ENCODE peak calls at places on chromosomes 3 and 15, in ten cellular contexts. Z, K, I, M, G, H, Q, Y, S and W are unnamed samples.

GRCh38 chr15:65055201-65055870 is 10.1 kb downstream of the SLC51B start:
- DNase-seq in H (no peak), M (peak; percentile 58), G (no peak), S (peak; percentile 71), Y (no peak), K (peak; percentile 43), Q (no peak), I (peak; percentile 88), Z (no peak), W (peak; percentile 79)

GRCh38 chr3:52253314-52254260 is 8.0 kb downstream of the PPM1M start:
- DNase-seq in K (no peak), G (no peak), S (peak; percentile 3), M (no peak), H (no peak), Q (peak; percentile 82), Z (no peak), I (no peak), Y (peak; percentile 19), W (no peak)

GRCh38 chr15:91022832-91023129 is 387 bp upstream of the VPS33B start:
- DNase-seq in Q (no peak), Z (no peak), S (peak; percentile 4), M (no peak), K (no peak), H (no peak), G (no peak), I (no peak), Y (no peak), W (no peak)

GRCh38 chr3:144362126-144362525 is 390.5 kb downstream of the DIPK2A start:
- DNase-seq in S (no peak), Q (no peak), M (peak; percentile 28), K (peak; percentile 65), I (peak; percentile 3), Y (peak; percentile 87), G (no peak), Z (no peak), H (peak; percentile 37), W (peak; percentile 54)

GRCh38 chr15:38299216-38299615 is 46.6 kb downstream of the SPRED1 start:
- DNase-seq in S (no peak), Y (no peak), G (no peak), Q (no peak), K (no peak), I (peak; percentile 52), H (no peak), M (no peak), Z (no peak), W (no peak)

GRCh38 chr3:149736180-149737100 is 15.8 kb downstream of the COMMD2 start:
- DNase-seq in K (peak; percentile 74), G (no peak), Y (peak; percentile 10), M (peak; percentile 91), Z (no peak), S (peak; percentile 71), Q (no peak), I (peak; percentile 79), H (peak; percentile 40), W (peak; percentile 98)

GRCh38 chr3:43542328-43543043 is 79.3 kb downstream of the ANO10 start:
- DNase-seq in S (no peak), I (no peak), G (no peak), H (no peak), Y (no peak), Z (no peak), M (no peak), K (no peak), Q (no peak), W (no peak)

GRCh38 chr15:39976291-39977274 is 42.7 kb downstream of the EIF2AK4 start:
- DNase-seq in G (peak; percentile 33), Y (no peak), M (peak; percentile 73), I (peak; percentile 71), Z (peak; percentile 82), H (no peak), K (peak; percentile 75), S (no peak), Q (no peak), W (peak; percentile 28)

GRCh38 chr3:61146010-61146569 is 105.2 kb downstream of the FHIT start:
- DNase-seq in I (no peak), G (no peak), Q (no peak), M (no peak), K (no peak), S (no peak), Z (no peak), Y (no peak), H (no peak), W (no peak)

GRCh38 chr3:194384569-194385001 is 14.5 kb downstream of the GP5 start:
- DNase-seq in Q (no peak), H (no peak), M (no peak), G (no peak), Z (no peak), I (no peak), Y (no peak), S (no peak), K (no peak), W (no peak)

GRCh38 chr15:58212909-58213526 is 74.8 kb downstream of the AQP9 start:
- DNase-seq in Y (peak; percentile 69), Z (no peak), Q (peak; percentile 51), I (peak; percentile 51), M (peak; percentile 63), H (no peak), G (peak; percentile 34), S (peak; percentile 14), K (peak; percentile 34), W (peak; percentile 53)

GRCh38 chr3:102059145-102059943 is 210.0 kb downstream of the NFKBIZ start:
- DNase-seq in K (no peak), Y (no peak), S (no peak), I (no peak), H (no peak), M (no peak), Z (no peak), Q (peak; percentile 15), G (no peak), W (peak; percentile 30)

GRCh38 chr15:71802770-71803169 is 7.6 kb upstream of the NR2E3 start:
- DNase-seq in H (no peak), G (no peak), M (no peak), Q (no peak), Y (peak; percentile 7), K (no peak), I (no peak), Z (no peak), S (no peak), W (no peak)